ENCODE peak calls at places on chromosomes 16 and 17, in six cellular contexts. J, E, C, V, S and F are unnamed samples.
A peak's percentile ranks its signal among the peaks of the same experiment; 100 is the strongest.

GRCh38 chr17:46903762-46904672 is 18.9 kb upstream of the GOSR2 start:
- DNase-seq in J (no peak), E (no peak), C (no peak), V (no peak), S (no peak), F (no peak)

GRCh38 chr17:45740553-45741330 is 43.4 kb upstream of the CRHR1 start:
- DNase-seq in J (no peak), E (peak; percentile 13), C (peak; percentile 2), V (no peak), S (no peak), F (no peak)

GRCh38 chr17:34865696-34866095 is 95.6 kb downstream of the CCT6B start:
- DNase-seq in J (no peak), E (no peak), C (no peak), V (no peak), S (no peak), F (no peak)

GRCh38 chr17:44219126-44219635 is 294 bp downstream of the UBTF start:
- DNase-seq in J (no peak), E (peak; percentile 65), C (peak; percentile 66), V (peak; percentile 65), S (peak; percentile 71), F (peak; percentile 76)

GRCh38 chr16:55944377-55944802 is 69.2 kb upstream of the CES5A start:
- DNase-seq in J (peak; percentile 80), E (peak; percentile 55), C (peak; percentile 75), V (peak; percentile 39), S (peak; percentile 54), F (peak; percentile 10)

GRCh38 chr16:79845734-79846135 is 245.2 kb upstream of the MAF start:
- DNase-seq in J (no peak), E (no peak), C (no peak), V (no peak), S (no peak), F (no peak)

GRCh38 chr16:46970089-46970488 is 3.4 kb downstream of the DNAJA2 start:
- DNase-seq in J (no peak), E (no peak), C (no peak), V (no peak), S (peak; percentile 31), F (no peak)

GRCh38 chr16:66344533-66345145 is 21.9 kb upstream of the CDH5 start:
- DNase-seq in J (no peak), E (peak; percentile 48), C (peak; percentile 33), V (peak; percentile 7), S (no peak), F (no peak)

GRCh38 chr16:22424161-22424937 is 49.9 kb upstream of the CDR2 start:
- DNase-seq in J (peak; percentile 86), E (no peak), C (peak; percentile 82), V (no peak), S (no peak), F (peak; percentile 34)

GRCh38 chr16:1367486-1368174 is 15.9 kb downstream of the GNPTG start:
- DNase-seq in J (no peak), E (no peak), C (no peak), V (no peak), S (no peak), F (no peak)

GRCh38 chr17:2386400-2387085 is 14.3 kb downstream of the MNT start:
- DNase-seq in J (no peak), E (no peak), C (no peak), V (no peak), S (peak; percentile 76), F (no peak)

GRCh38 chr17:61405686-61406542 is 6.3 kb downstream of the TBX2 start:
- DNase-seq in J (no peak), E (peak; percentile 27), C (no peak), V (no peak), S (no peak), F (no peak)
- H3K4me3 ChIP-seq in J (peak overlapping the region; percentile 21), E (peak overlapping the region; percentile 98), C (no peak overlapping the region), V (no peak overlapping the region), S (peak overlapping the region; percentile 51), F (peak overlapping the region; percentile 83)

GRCh38 chr17:67246398-67246647 is 1.3 kb upstream of the HELZ start:
- DNase-seq in J (no peak), E (peak; percentile 17), C (no peak), V (no peak), S (no peak), F (no peak)

GRCh38 chr17:67245694-67246397 is 850 bp upstream of the HELZ start:
- DNase-seq in J (no peak), E (no peak), C (no peak), V (no peak), S (peak; percentile 46), F (no peak)

GRCh38 chr17:67247416-67247900 is 2.5 kb upstream of the HELZ start:
- DNase-seq in J (no peak), E (no peak), C (no peak), V (no peak), S (no peak), F (no peak)

GRCh38 chr17:67248291-67248690 is 3.3 kb upstream of the HELZ start:
- DNase-seq in J (no peak), E (no peak), C (no peak), V (no peak), S (no peak), F (no peak)

DNA sequence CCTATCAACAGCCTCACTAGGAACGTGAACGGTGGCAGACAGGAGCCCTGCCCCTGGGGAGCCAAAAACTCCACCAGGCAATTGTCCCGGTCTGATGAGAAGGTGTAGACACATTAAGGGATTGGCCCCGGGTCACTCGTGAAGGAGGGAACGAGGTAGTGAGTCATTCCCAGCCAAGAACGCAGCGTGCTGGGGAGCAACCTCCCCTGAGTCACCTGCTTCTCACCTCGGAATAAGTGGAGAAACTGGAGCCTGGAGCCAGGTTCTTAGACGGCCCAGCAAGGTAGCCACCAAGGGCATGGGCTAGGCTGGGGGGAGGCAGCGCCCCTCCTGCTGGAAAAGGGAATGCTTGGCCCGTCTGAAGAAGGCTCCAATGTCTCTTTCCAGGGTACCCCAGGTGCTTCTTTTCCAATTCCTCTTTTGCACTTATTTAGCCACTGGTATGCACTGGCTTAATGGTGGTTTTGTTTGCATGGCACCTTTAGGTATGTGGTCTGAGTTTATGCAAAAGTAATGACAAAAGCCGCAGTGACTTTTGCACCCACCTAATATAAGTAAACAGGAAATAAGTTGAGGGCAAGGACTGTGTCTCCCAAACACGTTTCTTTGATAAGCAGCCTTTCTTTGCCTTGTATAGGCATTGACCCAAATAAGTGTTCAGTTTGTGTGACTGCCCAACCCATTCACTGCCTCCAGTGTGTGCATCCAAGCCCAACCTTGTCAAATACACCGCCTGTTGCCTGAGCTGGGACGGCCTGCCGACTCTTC is 1.8 kb upstream of the HELZ start:
- DNase-seq in J (no peak), E (peak; percentile 60), C (no peak), V (peak; percentile 19), S (peak; percentile 78), F (no peak)
- TF ChIP-seq CTCF in J (no peak), E (no peak), C (no peak), V (no peak), S (no peak), F (no peak)

GRCh38 chr16:6360641-6361040 is 972.0 kb upstream of the RBFOX1 start:
- DNase-seq in J (no peak), E (no peak), C (no peak), V (no peak), S (no peak), F (no peak)
- H3K4me3 ChIP-seq in J (no peak overlapping the region), E (no peak overlapping the region), C (no peak overlapping the region), V (no peak overlapping the region), S (no peak overlapping the region), F (no peak overlapping the region)

DNA sequence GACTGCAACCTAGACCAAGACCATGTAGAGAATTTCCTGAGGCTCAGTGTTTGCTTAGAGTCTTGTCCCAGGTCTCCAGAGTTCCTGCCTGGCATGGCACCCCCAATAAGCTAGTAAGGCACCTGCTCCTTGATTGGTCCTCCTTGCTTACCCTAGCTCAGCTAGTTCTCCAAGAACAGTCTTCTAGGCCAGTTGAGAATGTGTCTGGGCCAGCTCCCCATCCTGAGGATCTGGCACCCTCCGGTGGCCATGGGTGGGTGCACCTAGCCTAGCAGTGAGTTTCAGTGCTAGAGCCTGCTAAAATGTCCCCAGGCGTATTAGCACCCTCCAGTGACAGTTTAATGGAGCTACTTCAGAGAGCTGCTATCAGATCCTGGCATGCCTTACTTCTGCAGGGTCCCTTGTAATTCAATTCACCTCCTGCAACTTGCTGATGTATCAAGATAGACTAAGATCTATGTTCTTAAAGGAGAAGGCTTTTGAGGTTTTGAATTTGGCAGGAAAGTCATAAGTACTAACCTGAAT is 44.4 kb upstream of the MED13 start:
- DNase-seq in J (no peak), E (peak; percentile 60), C (peak; percentile 75), V (peak; percentile 10), S (peak; percentile 86), F (peak; percentile 64)
- TF ChIP-seq CTCF in J (no peak), E (peak; percentile 65), C (peak; percentile 82), V (peak; percentile 21), S (peak; percentile 45), F (peak; percentile 35)

DNA sequence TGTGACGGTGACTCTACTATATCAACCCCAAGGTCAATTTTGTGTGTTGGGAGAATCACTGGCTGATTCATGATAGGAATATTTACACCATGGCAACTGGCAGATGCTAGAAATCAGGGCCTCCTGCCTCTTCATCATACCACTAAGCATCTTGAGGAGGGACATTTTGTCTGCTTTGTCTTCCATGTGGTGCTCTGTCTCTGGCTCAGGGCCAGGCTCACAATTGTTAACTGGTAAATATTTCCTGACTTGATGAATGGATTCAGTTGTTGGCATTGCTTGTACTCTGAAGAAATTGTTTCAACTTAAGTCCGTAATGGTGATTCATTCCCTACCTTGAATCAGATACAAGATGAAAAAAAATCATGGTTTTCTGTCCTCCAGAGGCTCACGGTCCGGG is 292.7 kb downstream of the HAPSTR1 start:
- DNase-seq in J (no peak), E (no peak), C (no peak), V (no peak), S (no peak), F (no peak)
- H3K4me3 ChIP-seq in J (no peak overlapping the region), E (no peak overlapping the region), C (no peak overlapping the region), V (no peak overlapping the region), S (no peak overlapping the region), F (no peak overlapping the region)

DNA sequence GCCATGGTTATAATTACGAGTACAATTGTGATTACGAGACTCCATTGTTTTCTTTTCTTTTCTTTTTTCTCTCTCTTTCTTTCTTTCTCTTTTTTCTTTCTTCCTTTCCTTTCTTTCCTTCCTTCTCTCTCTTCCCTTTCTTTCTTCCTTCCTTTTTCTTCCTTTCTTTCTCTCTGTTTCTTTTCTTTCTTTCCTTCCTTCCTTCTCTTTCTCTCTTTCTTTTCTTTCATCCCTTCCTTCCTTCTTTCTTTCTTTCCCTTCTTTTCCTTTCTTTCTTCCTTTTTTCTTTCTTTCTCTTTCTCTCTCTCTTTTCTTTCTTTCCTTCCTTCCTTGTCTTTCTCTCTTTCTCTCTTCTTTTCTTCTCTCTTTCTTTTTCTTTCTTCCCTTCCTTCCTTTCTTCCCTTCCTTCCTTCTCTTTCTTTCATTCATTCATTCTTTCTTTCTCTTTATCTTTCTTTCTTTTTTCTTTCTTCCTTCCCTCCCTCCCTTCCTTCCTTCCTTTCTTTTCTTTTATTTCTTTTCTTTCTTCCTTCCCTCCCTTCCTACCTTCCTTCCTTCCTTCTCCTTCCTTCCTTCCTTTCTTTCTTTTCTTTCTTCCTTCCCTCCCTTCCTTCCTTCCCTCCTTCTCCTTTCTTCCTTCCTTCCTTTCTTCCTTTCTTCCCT is 14.1 kb upstream of the NTN1 start:
- DNase-seq in J (no peak), E (no peak), C (no peak), V (no peak), S (no peak), F (no peak)
- TF ChIP-seq CTCF in J (no peak), E (no peak), C (no peak), V (no peak), S (no peak), F (no peak)

DNA sequence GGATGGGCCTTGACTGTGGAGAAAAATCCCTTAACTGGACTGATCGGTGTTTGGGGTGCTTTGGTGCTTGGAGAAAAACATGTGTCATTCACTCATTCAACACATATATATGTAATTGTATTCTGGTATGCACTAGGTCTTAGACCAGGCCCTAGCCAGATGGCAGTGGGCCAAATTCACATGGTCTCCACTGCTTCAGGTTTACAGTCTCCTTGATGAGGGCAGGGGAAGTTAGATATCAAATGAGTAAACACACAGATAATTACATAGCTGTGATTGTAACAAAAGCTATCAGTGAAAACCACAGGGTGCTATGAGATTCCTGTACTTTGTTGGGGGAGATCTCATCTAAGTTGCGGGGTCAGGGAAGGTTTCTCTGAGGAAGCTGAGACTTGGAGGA is 78.8 kb downstream of the WWP2 start:
- DNase-seq in J (no peak), E (no peak), C (no peak), V (no peak), S (peak; percentile 56), F (no peak)
- H3K4me3 ChIP-seq in J (no peak overlapping the region), E (no peak overlapping the region), C (no peak overlapping the region), V (no peak overlapping the region), S (no peak overlapping the region), F (no peak overlapping the region)